ENCODE peak calls at places on chromosomes 1 and 21, in eight cellular contexts. B, H, D, J, K, X, C and P are unnamed samples.

GRCh38 chr1:54053745-54054437 is 483 bp downstream of the TCEANC2 start:
- DNase-seq in B (no peak), H (no peak), D (no peak), J (no peak), K (no peak), X (no peak), C (no peak), P (no peak)

GRCh38 chr1:52856026-52856425 is 13.5 kb downstream of the ZYG11A start:
- DNase-seq in B (no peak), H (no peak), D (no peak), J (no peak), K (no peak), X (no peak), C (no peak), P (no peak)

GRCh38 chr1:105337427-105337826 is 1587.7 kb downstream of the AMY1C start:
- DNase-seq in B (no peak), H (no peak), D (no peak), J (no peak), K (no peak), X (no peak), C (no peak), P (no peak)

GRCh38 chr1:45170151-45170742 is 36.2 kb downstream of the ZSWIM5 start:
- DNase-seq in B (no peak), H (no peak), D (no peak), J (no peak), K (no peak), X (no peak), C (no peak), P (no peak)

GRCh38 chr1:97123717-97124446 is 402.3 kb downstream of the PTBP2 start:
- DNase-seq in B (no peak), H (no peak), D (no peak), J (no peak), K (no peak), X (no peak), C (no peak), P (no peak)

GRCh38 chr1:197521118-197521739 is 253.2 kb downstream of the CRB1 start:
- DNase-seq in B (peak), H (no peak), D (peak), J (no peak), K (no peak), X (no peak), C (no peak), P (no peak)

GRCh38 chr21:34545079-34545884 is 33.3 kb upstream of the KCNE1 start:
- DNase-seq in B (peak), H (no peak), D (peak), J (no peak), K (peak), X (no peak), C (no peak), P (peak)

GRCh38 chr1:54229281-54229891 is 29.4 kb downstream of the MRPL37 start:
- DNase-seq in B (no peak), H (no peak), D (no peak), J (peak), K (no peak), X (no peak), C (no peak), P (peak)

GRCh38 chr1:59692591-59692990 is 122.2 kb upstream of the HOOK1 start:
- DNase-seq in B (no peak), H (peak), D (no peak), J (no peak), K (no peak), X (no peak), C (no peak), P (peak)
- H3K27ac ChIP-seq in B (no peak), H (no peak), D (no peak), J (peak), K (no peak), X (peak), C (no peak), P (peak)

DNA sequence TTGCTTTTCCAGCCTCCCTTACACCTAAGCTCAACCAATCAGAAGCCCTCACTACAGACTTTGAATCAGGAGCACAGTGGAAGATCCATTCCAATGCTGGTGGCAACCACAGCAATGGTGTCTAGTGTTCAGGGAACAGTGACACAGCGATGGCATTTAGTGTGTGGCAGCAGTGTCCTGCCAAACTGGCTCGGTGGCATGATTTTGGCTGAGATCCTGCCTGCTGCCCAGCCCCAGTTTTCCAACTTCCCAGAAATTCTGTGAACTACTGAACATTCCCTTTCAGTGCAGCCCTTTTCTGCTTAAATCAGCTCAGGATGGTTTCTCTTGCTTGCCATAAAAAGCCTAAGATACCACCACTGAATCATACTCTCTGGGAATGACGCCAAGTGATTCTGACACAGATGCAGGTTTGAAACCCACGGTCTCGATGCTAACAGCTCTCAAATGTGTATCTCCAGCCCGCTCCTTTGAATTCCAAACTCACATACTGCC is 8.8 kb downstream of the ASAP3 start:
- DNase-seq in B (no peak), H (no peak), D (no peak), J (no peak), K (no peak), X (peak), C (no peak), P (peak)
- H3K27ac ChIP-seq in B (no peak), H (no peak), D (no peak), J (peak), K (no peak), X (peak), C (peak), P (no peak)

GRCh38 chr1:222058249-222058648 is 316.4 kb upstream of the DUSP10 start:
- DNase-seq in B (no peak), H (no peak), D (no peak), J (no peak), K (no peak), X (no peak), C (no peak), P (no peak)
- H3K27ac ChIP-seq in B (no peak), H (no peak), D (no peak), J (no peak), K (no peak), X (no peak), C (no peak), P (no peak)

DNA sequence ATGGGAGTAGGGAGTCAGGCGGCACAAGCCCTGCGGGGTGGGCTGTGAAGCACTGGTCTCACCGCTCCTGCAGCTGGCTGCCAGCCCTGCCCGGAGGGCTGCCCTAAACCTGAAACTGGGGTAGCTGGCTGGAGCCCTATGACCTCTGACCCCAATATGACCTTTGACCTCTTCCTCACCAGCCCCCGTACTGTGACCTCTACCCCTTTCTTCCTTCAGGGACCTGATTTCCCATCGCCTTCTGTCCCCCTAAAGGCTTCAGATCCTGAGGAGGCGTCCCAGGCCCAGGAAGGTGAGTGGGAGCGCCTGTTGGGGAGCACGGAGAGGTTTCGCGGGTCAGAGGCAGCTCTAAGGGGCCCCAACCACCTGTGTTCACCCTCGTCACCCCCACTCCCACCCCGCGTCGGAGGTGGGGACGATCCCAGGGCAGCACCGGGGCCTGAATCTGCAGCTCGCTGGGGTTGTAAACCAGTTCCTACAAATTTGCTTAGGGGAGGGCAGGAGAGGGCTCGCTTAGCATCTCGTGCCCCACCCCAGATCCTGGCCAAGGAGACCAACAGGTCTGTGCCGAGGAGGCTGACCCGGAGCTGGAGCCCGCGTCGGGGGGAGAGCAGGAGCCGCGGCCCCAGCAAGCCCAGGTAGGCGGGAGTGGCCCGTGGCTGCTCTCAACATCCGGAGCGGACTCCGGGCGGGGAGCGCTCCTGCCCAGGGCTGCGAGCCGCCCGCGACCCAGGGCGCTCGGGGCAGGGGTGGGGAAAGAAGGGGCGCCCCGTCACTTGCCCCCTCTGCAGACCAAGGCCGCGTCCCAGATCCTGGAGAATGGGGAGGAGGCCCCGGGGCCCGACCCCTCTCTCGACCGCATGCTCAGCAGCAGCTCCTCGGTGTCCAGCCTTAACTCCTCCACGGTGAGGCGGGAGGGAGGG is 7.3 kb downstream of the SYTL1 start:
- DNase-seq in B (peak), H (no peak), D (peak), J (no peak), K (peak), X (no peak), C (peak), P (no peak)
- H3K27ac ChIP-seq in B (no peak), H (no peak), D (no peak), J (no peak), K (no peak), X (no peak), C (no peak), P (no peak)

DNA sequence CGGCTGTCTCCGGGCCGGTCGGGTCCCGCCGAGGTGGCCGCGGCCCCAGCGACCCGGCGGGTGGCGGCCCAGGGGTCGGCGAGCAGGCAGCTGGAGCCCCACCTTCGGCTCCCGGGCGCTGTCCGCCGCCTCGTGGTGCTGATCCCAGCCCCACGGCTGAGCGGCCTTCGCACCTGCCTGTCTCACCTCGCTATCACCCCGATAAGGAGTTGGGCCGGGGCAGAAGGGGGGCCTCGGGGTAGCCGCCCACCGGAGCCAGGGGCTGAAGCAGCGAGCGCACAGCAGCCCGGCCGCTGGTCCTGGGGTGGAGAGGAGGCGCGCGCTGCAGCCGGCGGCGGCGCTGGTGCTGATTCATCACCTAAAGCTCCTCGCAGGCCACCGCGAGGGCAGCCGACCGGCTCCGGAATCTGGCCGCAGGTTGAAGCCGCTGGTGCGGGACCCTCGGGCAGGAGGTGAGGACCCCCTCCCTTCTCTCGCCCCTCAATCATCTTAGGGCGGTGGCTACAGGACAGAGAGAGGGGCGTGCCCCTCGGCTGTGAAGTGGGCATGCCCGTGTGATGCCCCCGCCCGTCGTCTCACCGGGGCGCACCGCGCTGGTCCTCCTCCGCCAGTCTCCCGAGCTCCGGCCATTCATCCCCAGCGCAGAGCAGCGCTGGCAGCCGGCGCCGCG is 577 bp downstream of the TRIM67 start:
- DNase-seq in B (peak), H (no peak), D (peak), J (peak), K (peak), X (no peak), C (peak), P (no peak)
- H3K27ac ChIP-seq in B (no peak), H (no peak), D (no peak), J (no peak), K (no peak), X (no peak), C (no peak), P (no peak)

GRCh38 chr21:40043423-40043822 is 176.2 kb downstream of the PCP4 start:
- DNase-seq in B (no peak), H (no peak), D (no peak), J (no peak), K (no peak), X (no peak), C (no peak), P (no peak)

GRCh38 chr21:40047993-40048730 is 180.9 kb downstream of the PCP4 start:
- DNase-seq in B (no peak), H (peak), D (no peak), J (peak), K (no peak), X (no peak), C (no peak), P (no peak)

GRCh38 chr21:40041446-40041845 is 174.2 kb downstream of the PCP4 start:
- DNase-seq in B (no peak), H (no peak), D (peak), J (no peak), K (no peak), X (no peak), C (no peak), P (no peak)

GRCh38 chr21:40047211-40047610 is 180.0 kb downstream of the PCP4 start:
- DNase-seq in B (no peak), H (no peak), D (no peak), J (no peak), K (no peak), X (no peak), C (no peak), P (no peak)

GRCh38 chr21:40043866-40044265 is 176.6 kb downstream of the PCP4 start:
- DNase-seq in B (no peak), H (no peak), D (no peak), J (no peak), K (no peak), X (no peak), C (no peak), P (no peak)
- H3K27ac ChIP-seq in B (no peak), H (no peak), D (no peak), J (no peak), K (no peak), X (no peak), C (no peak), P (no peak)

DNA sequence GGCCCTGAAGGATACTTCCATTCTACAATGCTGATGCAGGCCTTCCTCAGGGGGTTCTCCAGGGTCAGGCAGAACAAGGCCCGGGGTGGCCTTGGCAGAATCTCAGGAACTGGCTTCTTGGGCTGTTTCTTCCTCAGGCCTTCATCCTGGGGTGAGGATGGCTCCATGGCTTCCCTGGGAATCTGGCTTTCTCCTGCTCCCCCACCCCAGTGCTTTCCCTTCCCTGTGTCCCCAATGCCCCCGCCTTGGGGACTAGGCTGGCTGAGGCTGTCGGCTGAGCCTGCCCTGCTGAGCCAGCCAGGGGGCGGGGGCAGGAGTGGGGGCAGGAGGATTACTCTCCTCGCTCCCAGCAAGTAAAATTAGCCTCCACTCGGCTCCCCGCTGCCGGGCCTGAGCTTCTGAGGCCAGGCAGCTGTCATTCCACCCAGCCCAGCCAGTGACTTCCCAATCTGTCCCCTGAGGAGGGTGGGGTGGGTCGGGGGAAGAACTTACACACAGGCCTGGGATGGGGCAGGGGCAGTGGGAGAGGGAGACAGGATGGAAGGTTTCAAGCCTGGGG is at the start of gene CACNA1S:
- DNase-seq in B (peak), H (peak), D (no peak), J (peak), K (no peak), X (no peak), C (no peak), P (no peak)
- H3K27ac ChIP-seq in B (no peak), H (no peak), D (no peak), J (peak), K (no peak), X (no peak), C (no peak), P (no peak)

DNA sequence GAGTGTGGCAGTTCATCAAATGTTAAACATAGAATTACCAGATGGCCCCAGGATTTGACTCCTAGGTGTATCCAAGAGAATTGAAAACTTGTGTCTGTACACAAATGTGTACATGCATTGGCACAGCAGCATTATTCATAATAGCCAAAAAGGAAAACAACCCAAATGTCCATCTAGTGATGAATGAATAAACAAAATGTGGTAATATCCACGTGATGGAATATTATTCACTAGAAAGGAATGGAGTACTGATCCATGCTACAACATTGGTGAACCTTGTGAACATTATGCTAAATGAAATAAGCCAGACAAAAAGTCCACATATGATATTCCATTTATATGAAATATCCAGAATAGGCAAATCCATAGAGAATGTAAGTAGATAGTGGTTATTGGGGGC is 77.7 kb downstream of the RAVER2 start:
- DNase-seq in B (no peak), H (no peak), D (no peak), J (no peak), K (no peak), X (no peak), C (no peak), P (no peak)
- H3K27ac ChIP-seq in B (no peak), H (no peak), D (no peak), J (no peak), K (no peak), X (no peak), C (no peak), P (no peak)

GRCh38 chr1:204094262-204095247 is 21.6 kb downstream of the SOX13 start:
- DNase-seq in B (no peak), H (no peak), D (no peak), J (peak), K (no peak), X (peak), C (no peak), P (no peak)

GRCh38 chr1:204093756-204094155 is 20.8 kb downstream of the SOX13 start:
- DNase-seq in B (no peak), H (no peak), D (no peak), J (no peak), K (no peak), X (no peak), C (no peak), P (no peak)

GRCh38 chr1:204091787-204092312 is 18.9 kb downstream of the SOX13 start:
- DNase-seq in B (no peak), H (no peak), D (no peak), J (no peak), K (no peak), X (no peak), C (no peak), P (no peak)

GRCh38 chr1:204093421-204093717 is 20.5 kb downstream of the SOX13 start:
- DNase-seq in B (no peak), H (no peak), D (no peak), J (no peak), K (peak), X (no peak), C (no peak), P (no peak)

DNA sequence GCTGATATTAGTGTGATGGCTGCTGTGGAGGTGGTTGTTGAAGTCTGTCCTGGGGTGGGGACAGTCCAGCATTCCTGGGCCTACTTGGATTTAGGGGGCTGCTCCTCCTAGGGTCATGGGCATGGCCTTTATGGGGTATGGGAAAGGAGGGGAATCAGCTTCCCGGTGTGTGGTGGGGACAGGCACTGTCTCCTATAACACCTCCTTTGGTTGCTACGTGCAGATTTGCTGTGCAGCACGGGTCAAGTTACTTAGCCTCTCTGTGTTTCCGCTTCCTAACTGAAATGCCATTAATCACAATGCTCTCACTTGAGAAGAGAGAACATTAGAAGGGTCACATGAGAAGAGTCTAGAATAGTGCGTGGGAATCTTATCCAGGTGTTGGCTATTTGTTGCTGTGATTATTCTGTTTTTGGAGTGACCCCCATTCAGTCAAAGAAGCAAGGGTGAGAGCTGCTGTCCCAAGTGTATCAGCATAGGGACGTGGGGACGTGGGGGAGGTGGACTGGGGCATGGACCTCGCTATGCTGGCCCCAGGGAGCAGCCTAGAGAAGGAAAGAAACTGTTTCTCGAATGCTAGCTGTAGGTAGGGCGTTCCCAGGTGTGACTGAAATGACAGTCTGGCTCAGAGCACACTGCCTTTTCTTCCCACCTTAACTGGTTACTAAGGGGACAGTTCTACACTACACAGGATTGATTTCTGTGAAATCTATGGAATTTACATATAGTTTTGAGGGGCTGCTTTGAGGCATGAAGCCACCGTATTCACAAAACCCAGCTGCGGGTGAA is 19.9 kb downstream of the SOX13 start:
- DNase-seq in B (no peak), H (no peak), D (no peak), J (no peak), K (no peak), X (no peak), C (no peak), P (no peak)
- H3K27ac ChIP-seq in B (peak), H (no peak), D (no peak), J (no peak), K (peak), X (no peak), C (no peak), P (no peak)

GRCh38 chr1:47901001-47901575 is 96.1 kb downstream of the TRABD2B start:
- DNase-seq in B (no peak), H (no peak), D (no peak), J (no peak), K (no peak), X (no peak), C (peak), P (no peak)

GRCh38 chr1:47906009-47906432 is 91.2 kb downstream of the TRABD2B start:
- DNase-seq in B (no peak), H (no peak), D (no peak), J (no peak), K (no peak), X (no peak), C (no peak), P (peak)

GRCh38 chr1:47906466-47907191 is 90.6 kb downstream of the TRABD2B start:
- DNase-seq in B (no peak), H (no peak), D (no peak), J (no peak), K (no peak), X (no peak), C (no peak), P (no peak)

GRCh38 chr1:47907192-47907528 is 90.0 kb downstream of the TRABD2B start:
- DNase-seq in B (no peak), H (no peak), D (no peak), J (no peak), K (no peak), X (no peak), C (no peak), P (no peak)

GRCh38 chr1:47903723-47904122 is 93.5 kb downstream of the TRABD2B start:
- DNase-seq in B (no peak), H (no peak), D (no peak), J (no peak), K (no peak), X (no peak), C (no peak), P (no peak)
- H3K27ac ChIP-seq in B (no peak), H (no peak), D (no peak), J (no peak), K (no peak), X (no peak), C (no peak), P (no peak)